ENCODE peak calls at places on chromosome 1, in four cellular contexts. N is glutamatergic neuron, J is amygdala, F is HS-27A. V is an unnamed sample.
A peak's percentile ranks its signal among the peaks of the same experiment; 100 is the strongest.

GRCh38 chr1:94335950-94336349 is 82.2 kb upstream of the ABCD3 start:
- DNase-seq in N (peak; percentile 51), J (peak; percentile 29), F (peak; percentile 84), V (peak; percentile 45)

GRCh38 chr1:212614398-212615091 is 6.0 kb downstream of the ATF3 start:
- DNase-seq in N (no peak), J (no peak), F (no peak), V (no peak)

GRCh38 chr1:99751877-99752504 is 14.4 kb downstream of the FRRS1 start:
- DNase-seq in N (no peak), J (no peak), F (no peak), V (no peak)

GRCh38 chr1:224873645-224874369 is 55.7 kb upstream of the DNAH14 start:
- DNase-seq in N (no peak), J (no peak), F (no peak), V (no peak)

GRCh38 chr1:194295690-194296089 is 1109.3 kb upstream of the B3GALT2 start:
- DNase-seq in N (no peak), J (no peak), F (no peak), V (no peak)

GRCh38 chr1:13749543-13750307 is 49.7 kb downstream of the PRDM2 start:
- DNase-seq in N (peak; percentile 65), J (no peak), F (no peak), V (peak; percentile 25)

GRCh38 chr1:55286851-55287602 is 71.9 kb upstream of the USP24 start:
- DNase-seq in N (no peak), J (no peak), F (no peak), V (no peak)

GRCh38 chr1:177857285-177857684 is 112.6 kb downstream of the SEC16B start:
- DNase-seq in N (peak; percentile 34), J (no peak), F (no peak), V (no peak)

GRCh38 chr1:44154049-44154448 is 12.6 kb upstream of the KLF18 start:
- DNase-seq in N (no peak), J (no peak), F (peak; percentile 23), V (no peak)

GRCh38 chr1:192691041-192691440 is 55.1 kb downstream of the RGS13 start:
- DNase-seq in N (no peak), J (no peak), F (no peak), V (no peak)

GRCh38 chr1:180239145-180240096 is 9.4 kb downstream of the LHX4 start:
- DNase-seq in N (no peak), J (no peak), F (no peak), V (no peak)

GRCh38 chr1:171741872-171742576 is at the start of gene VAMP4:
- DNase-seq in N (peak; percentile 92), J (peak; percentile 81), F (no peak), V (peak; percentile 69)